ENCODE peak calls at places on chromosome 1, in nine cellular contexts. L, O, V, C, E, T, Q, G and F are unnamed samples.

GRCh38 chr1:33429846-33430750 is 797 bp downstream of the PHC2 start:
- DNase-seq in O (peak), G (peak), V (peak), E (no peak), C (peak), T (no peak), L (peak), Q (no peak), F (peak)

GRCh38 chr1:167518331-167518700 is at the start of gene CD247:
- DNase-seq in T (no peak), Q (no peak), L (no peak), V (no peak), O (no peak), E (no peak), G (no peak), C (no peak), F (no peak)

GRCh38 chr1:30145723-30146263 is 577.6 kb downstream of the MATN1 start:
- DNase-seq in V (no peak), T (no peak), C (no peak), G (no peak), E (no peak), O (no peak), L (no peak), Q (no peak), F (no peak)

GRCh38 chr1:29330856-29331255 is 94.5 kb downstream of the PTPRU start:
- DNase-seq in L (no peak), C (no peak), E (no peak), Q (no peak), O (no peak), T (no peak), V (no peak), G (no peak), F (no peak)

GRCh38 chr1:69172003-69173000 is 395.4 kb upstream of the LRRC7 start:
- DNase-seq in Q (no peak), O (no peak), E (no peak), G (no peak), L (no peak), T (no peak), C (peak), V (no peak), F (no peak)

GRCh38 chr1:85578321-85579295 is 2.0 kb upstream of the CCN1 start:
- DNase-seq in C (peak), G (no peak), L (peak), T (no peak), O (no peak), Q (no peak), E (peak), V (no peak), F (no peak)

GRCh38 chr1:80767711-80768110 is 1033.0 kb upstream of the ADGRL2 start:
- DNase-seq in C (no peak), Q (no peak), L (no peak), G (no peak), T (no peak), V (no peak), O (no peak), E (no peak), F (no peak)

GRCh38 chr1:24759492-24759891 is 14.2 kb downstream of the CLIC4 start:
- DNase-seq in O (no peak), L (no peak), E (no peak), Q (no peak), G (no peak), C (peak), T (no peak), V (no peak), F (no peak)

GRCh38 chr1:19676438-19676922 is 11.8 kb downstream of the HTR6 start:
- DNase-seq in V (peak), O (peak), Q (peak), G (peak), T (no peak), C (peak), E (no peak), L (peak), F (peak)

GRCh38 chr1:205067031-205067430 is 17.2 kb downstream of the TMEM81 start:
- DNase-seq in G (no peak), Q (no peak), L (no peak), C (no peak), V (no peak), E (no peak), O (no peak), T (no peak), F (no peak)

GRCh38 chr1:68788762-68789161 is 291.9 kb upstream of the DEPDC1 start:
- DNase-seq in G (no peak), O (no peak), V (no peak), L (no peak), C (no peak), E (no peak), T (no peak), Q (no peak), F (no peak)

GRCh38 chr1:228142616-228143203 is 2.6 kb downstream of the GUK1 start:
- DNase-seq in E (no peak), T (no peak), L (no peak), G (no peak), C (no peak), Q (no peak), O (no peak), V (no peak), F (no peak)

GRCh38 chr1:7891804-7892203 is 38.9 kb upstream of the UTS2 start:
- DNase-seq in L (no peak), T (no peak), E (no peak), V (no peak), O (no peak), C (no peak), G (no peak), Q (no peak), F (no peak)

GRCh38 chr1:228405200-228405978 is 1.2 kb downstream of the TRIM11 start:
- DNase-seq in C (peak), O (peak), G (no peak), E (no peak), Q (no peak), L (no peak), V (no peak), T (no peak), F (no peak)

GRCh38 chr1:56056438-56057312 is 522.7 kb downstream of the PLPP3 start:
- DNase-seq in L (peak), Q (no peak), T (no peak), V (no peak), G (no peak), C (peak), O (no peak), E (no peak), F (no peak)

GRCh38 chr1:192809286-192810252 is 730 bp downstream of the RGS2 start:
- DNase-seq in O (peak), Q (peak), L (no peak), C (peak), T (no peak), V (peak), E (no peak), G (peak), F (peak)

GRCh38 chr1:115246526-115246925 is 91.5 kb downstream of the NGF start:
- DNase-seq in T (no peak), G (no peak), C (peak), V (no peak), E (no peak), L (no peak), O (no peak), Q (no peak), F (no peak)

GRCh38 chr1:12148160-12148957 is 18.4 kb upstream of the TNFRSF1B start:
- DNase-seq in T (no peak), C (no peak), Q (no peak), G (no peak), L (no peak), O (no peak), V (no peak), E (no peak), F (no peak)

GRCh38 chr1:245051349-245052221 is 103.2 kb upstream of the KIF26B start:
- DNase-seq in O (peak), E (no peak), Q (peak), L (no peak), V (no peak), T (no peak), G (peak), C (peak), F (peak)

GRCh38 chr1:18018381-18018780 is 89.2 kb upstream of the IGSF21 start:
- DNase-seq in E (no peak), L (no peak), G (no peak), T (no peak), O (no peak), C (no peak), Q (no peak), V (no peak), F (no peak)

GRCh38 chr1:109649380-109649987 is 6.4 kb upstream of the GSTM4 start:
- DNase-seq in E (no peak), L (no peak), C (peak), Q (no peak), T (no peak), O (peak), V (no peak), G (no peak), F (peak)
- TF ChIP-seq CTCF in E (no peak), L (peak), C (peak), Q (peak), T (no peak), O (peak), V (peak), G (no peak), F (no peak)

DNA sequence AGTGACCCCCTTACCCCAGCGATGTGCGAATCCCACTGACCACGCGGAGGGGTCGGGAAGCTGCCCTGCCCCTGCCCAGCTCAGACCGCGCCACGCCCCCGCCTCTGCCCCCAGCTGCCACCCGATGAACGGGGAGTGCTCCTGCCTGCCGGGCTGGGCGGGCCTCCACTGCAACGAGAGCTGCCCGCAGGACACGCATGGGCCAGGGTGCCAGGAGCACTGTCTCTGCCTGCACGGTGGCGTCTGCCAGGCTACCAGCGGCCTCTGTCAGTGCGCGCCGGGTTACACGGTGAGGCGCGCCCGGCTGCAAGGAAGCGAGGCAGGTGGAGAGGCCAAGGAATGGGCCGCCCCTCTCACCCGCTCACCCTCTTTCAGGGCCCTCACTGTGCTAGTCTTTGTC is 11.9 kb upstream of the LRRC71 start:
- DNase-seq in E (no peak), V (no peak), Q (no peak), O (no peak), C (no peak), G (no peak), L (no peak), T (no peak), F (no peak)
- H3K4me3 ChIP-seq in E (no peak), V (no peak), Q (no peak), O (no peak), C (no peak), G (no peak), L (no peak), T (no peak), F (no peak)

GRCh38 chr1:6414443-6414844 is 5.3 kb downstream of the HES2 start:
- DNase-seq in L (no peak), C (peak), E (no peak), G (peak), V (peak), Q (no peak), O (no peak), T (peak), F (no peak)
- TF ChIP-seq CTCF in L (no peak), C (peak), E (peak), G (no peak), V (peak), Q (no peak), O (no peak), T (no peak), F (no peak)

GRCh38 chr1:155975375-155976061 is 2.8 kb downstream of the ARHGEF2 start:
- DNase-seq in Q (no peak), E (no peak), G (no peak), O (no peak), T (no peak), V (no peak), L (no peak), C (no peak), F (no peak)
- H3K4me3 ChIP-seq in Q (peak), E (peak), G (no peak), O (peak), T (peak), V (peak), L (peak), C (peak), F (peak)

DNA sequence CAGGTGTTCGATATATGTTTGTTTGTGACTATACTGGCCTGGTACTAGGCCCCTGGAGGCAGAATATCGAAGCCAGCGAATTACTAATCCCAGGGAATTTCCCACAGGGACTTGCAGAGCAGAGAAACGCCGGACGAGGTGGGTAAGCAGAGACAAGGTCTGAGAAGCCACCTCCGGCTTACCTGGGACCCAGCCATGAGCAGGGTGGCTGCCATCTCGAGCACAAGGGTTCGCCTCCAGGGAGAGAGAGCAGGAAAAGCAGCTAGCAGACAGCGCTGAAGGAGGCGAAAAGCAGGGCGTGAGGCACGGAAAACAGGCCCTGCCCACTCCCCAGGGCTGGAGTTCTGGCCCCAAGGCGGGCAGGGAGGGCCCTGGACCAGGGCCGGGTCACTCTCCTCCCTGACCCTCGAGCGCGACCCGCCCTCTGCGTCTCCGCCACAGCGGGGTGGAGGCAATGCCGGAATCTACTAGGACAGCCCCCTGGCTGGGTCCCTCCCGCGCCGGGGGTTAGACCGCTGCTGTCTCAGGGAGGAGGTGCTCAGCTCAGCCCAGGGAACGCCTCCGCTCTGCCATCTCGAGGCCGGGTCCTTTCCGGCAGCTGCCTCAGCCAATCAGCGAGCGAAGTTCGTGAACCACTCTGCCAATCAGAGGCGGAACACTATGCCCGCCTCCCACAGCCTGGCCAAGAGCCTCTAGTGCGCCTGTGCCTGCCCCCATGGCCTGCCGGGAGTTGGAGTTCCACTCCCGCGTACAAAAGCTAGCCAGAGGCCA is 1.7 kb downstream of the ZNF436 start:
- DNase-seq in G (peak), L (peak), E (peak), Q (peak), O (peak), T (peak), V (peak), C (peak), F (peak)
- TF ChIP-seq CTCF in G (no peak), L (no peak), E (no peak), Q (no peak), O (no peak), T (no peak), V (no peak), C (no peak), F (no peak)

GRCh38 chr1:1355376-1355775 is 3.0 kb downstream of the MXRA8 start:
- DNase-seq in G (peak), C (no peak), Q (no peak), E (no peak), O (no peak), V (no peak), L (no peak), T (no peak), F (no peak)
- H3K4me3 ChIP-seq in G (no peak), C (no peak), Q (peak), E (peak), O (peak), V (peak), L (no peak), T (peak), F (no peak)